ENCODE peak calls at places on chromosomes 6 and 20, in five cellular contexts. E is H1, K is cardiac muscle cell, P is prostate gland, R is stomach. B is an unnamed sample.

GRCh38 chr6:7911345-7911725 is 747 bp upstream of the TXNDC5 start:
- DNase-seq in K (no peak), R (no peak), E (no peak), P (no peak), B (no peak)

GRCh38 chr6:105179244-105180065 is at the start of gene POPDC3:
- DNase-seq in E (peak), P (no peak), R (peak), K (peak), B (no peak)

GRCh38 chr6:31586596-31586995 is 519 bp downstream of the LST1 start:
- DNase-seq in R (no peak), P (no peak), K (no peak), E (no peak), B (no peak)

GRCh38 chr6:35050291-35050987 is 90.7 kb downstream of the TCP11 start:
- DNase-seq in P (no peak), E (no peak), R (no peak), K (no peak), B (no peak)

GRCh38 chr20:16708590-16708989 is 21.2 kb upstream of the SNRPB2 start:
- DNase-seq in E (no peak), P (peak), K (no peak), R (no peak), B (peak)

GRCh38 chr6:39599996-39600395 is 125.2 kb downstream of the KIF6 start:
- DNase-seq in E (no peak), P (no peak), K (no peak), R (no peak), B (no peak)

GRCh38 chr20:34074101-34074760 is 37.8 kb downstream of the EIF2S2 start:
- DNase-seq in E (no peak), K (no peak), P (no peak), R (no peak), B (no peak)

GRCh38 chr6:51479296-51479695 is 608.1 kb downstream of the PKHD1 start:
- DNase-seq in E (no peak), P (no peak), R (no peak), K (no peak), B (peak)

GRCh38 chr6:131586544-131586943 is 13.5 kb downstream of the ARG1 start:
- DNase-seq in K (no peak), P (no peak), R (no peak), E (no peak), B (no peak)

GRCh38 chr20:53742685-53743081 is 149.0 kb upstream of the ZNF217 start:
- DNase-seq in R (no peak), K (no peak), P (no peak), E (no peak), B (no peak)

GRCh38 chr20:59949911-59950310 is 8.3 kb upstream of the CDH26 start:
- DNase-seq in E (no peak), R (no peak), P (no peak), K (no peak), B (no peak)

GRCh38 chr20:59954718-59955117 is 3.5 kb upstream of the CDH26 start:
- DNase-seq in K (no peak), P (no peak), R (no peak), E (no peak), B (no peak)

GRCh38 chr20:59958123-59958522 is at the start of gene CDH26:
- DNase-seq in E (no peak), P (no peak), K (no peak), R (no peak), B (no peak)

GRCh38 chr20:59958626-59959025 is 403 bp downstream of the CDH26 start:
- DNase-seq in E (no peak), R (no peak), K (no peak), P (no peak), B (no peak)

DNA sequence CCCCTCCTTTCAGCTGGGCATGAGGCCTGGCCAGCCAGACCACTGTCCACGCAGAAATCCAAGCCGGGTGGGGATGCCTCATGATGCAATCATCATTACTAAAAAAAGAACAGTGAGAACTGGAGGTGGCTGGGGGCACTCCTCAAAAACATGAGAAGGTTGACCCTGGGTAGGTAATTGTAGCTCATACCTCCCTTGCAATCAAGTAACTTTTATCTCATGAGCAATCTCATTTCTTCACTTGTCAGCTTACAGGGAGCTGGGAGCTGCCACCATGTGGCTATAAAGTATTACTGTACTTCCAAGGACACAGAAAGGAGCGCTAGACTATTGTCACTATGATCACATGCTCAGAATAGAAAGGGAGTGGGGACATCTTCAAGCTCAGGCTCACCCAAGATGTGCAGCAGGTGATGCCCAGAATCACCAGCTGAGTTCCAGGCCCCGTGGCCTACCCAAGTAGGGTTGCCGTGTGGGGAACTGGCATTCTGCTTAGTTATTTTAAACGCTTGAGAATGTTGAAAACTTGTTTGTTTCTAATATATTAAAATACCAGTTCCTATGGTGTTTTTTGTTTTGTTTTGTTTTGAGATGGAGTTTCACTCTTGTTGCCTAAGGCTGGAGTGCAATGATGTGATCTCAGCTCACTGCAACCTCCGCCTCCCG is 3.0 kb upstream of the CDH26 start:
- DNase-seq in P (peak), R (no peak), K (no peak), E (no peak), B (peak)
- TF ChIP-seq CTCF in P (no peak), R (peak), K (no peak), E (peak), B (peak)

GRCh38 chr6:24902782-24903181 is 33.0 kb downstream of the RIPOR2 start:
- DNase-seq in K (no peak), P (no peak), E (no peak), R (no peak), B (no peak)
- TF ChIP-seq CTCF in K (no peak), P (no peak), E (no peak), R (no peak), B (no peak)

GRCh38 chr6:130037207-130037811 is 18.9 kb downstream of the L3MBTL3 start:
- DNase-seq in P (no peak), R (no peak), E (no peak), K (no peak), B (no peak)
- TF ChIP-seq CTCF in P (no peak), R (peak), E (peak), K (peak), B (peak)

GRCh38 chr20:22248052-22248667 is 336.2 kb downstream of the FOXA2 start:
- DNase-seq in R (no peak), P (no peak), E (peak), K (peak), B (peak)

GRCh38 chr20:22243063-22243462 is 341.3 kb downstream of the FOXA2 start:
- DNase-seq in P (no peak), E (no peak), K (no peak), R (no peak), B (no peak)

GRCh38 chr20:22241609-22242008 is 342.8 kb downstream of the FOXA2 start:
- DNase-seq in E (no peak), R (no peak), K (no peak), P (no peak), B (no peak)

DNA sequence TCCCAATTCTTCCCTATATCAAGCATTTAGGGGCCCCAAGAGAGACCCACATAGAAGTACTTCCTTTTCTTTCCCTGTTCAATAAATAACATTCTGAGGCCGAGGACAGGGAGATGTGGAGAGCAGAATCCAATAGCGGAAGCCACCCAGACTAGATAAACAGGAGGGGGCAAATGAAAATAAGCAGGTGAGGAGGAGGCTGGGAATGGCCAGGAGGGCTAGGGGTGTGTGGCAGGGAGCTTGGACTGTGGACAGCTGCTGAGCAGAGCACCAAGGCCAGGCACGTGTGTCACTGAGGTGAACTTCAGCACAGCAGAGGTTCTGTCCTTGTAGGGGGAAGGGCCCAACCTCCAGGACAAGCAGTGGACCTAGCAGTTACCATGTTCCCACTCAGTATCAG is 339.2 kb downstream of the FOXA2 start:
- DNase-seq in R (no peak), K (no peak), P (no peak), E (no peak), B (no peak)
- TF ChIP-seq CTCF in R (no peak), K (no peak), P (no peak), E (no peak), B (no peak)

GRCh38 chr20:57573893-57574292 is 13.0 kb downstream of the PCK1 start:
- DNase-seq in R (no peak), K (no peak), P (no peak), E (peak), B (no peak)
- TF ChIP-seq CTCF in R (no peak), K (no peak), P (no peak), E (peak), B (no peak)

GRCh38 chr6:119077643-119078448 is 618 bp downstream of the FAM184A start:
- DNase-seq in R (peak), E (peak), K (peak), P (peak), B (no peak)

GRCh38 chr6:119076173-119076965 is 2.1 kb downstream of the FAM184A start:
- DNase-seq in K (no peak), R (no peak), E (no peak), P (no peak), B (no peak)

GRCh38 chr6:119079288-119079809 is 885 bp upstream of the FAM184A start:
- DNase-seq in R (no peak), K (no peak), P (no peak), E (no peak), B (no peak)

GRCh38 chr6:119076966-119077642 is 1.4 kb downstream of the FAM184A start:
- DNase-seq in P (no peak), R (no peak), K (no peak), E (no peak), B (no peak)

GRCh38 chr6:119078449-119079287 is at the start of gene FAM184A:
- DNase-seq in E (peak), P (peak), K (peak), R (peak), B (peak)
- TF ChIP-seq CTCF in E (peak), P (no peak), K (peak), R (peak), B (peak)

GRCh38 chr6:88870728-88871330 is 92.6 kb downstream of the RNGTT start:
- DNase-seq in P (peak), E (no peak), R (no peak), K (peak), B (no peak)
- TF ChIP-seq CTCF in P (no peak), E (peak), R (peak), K (peak), B (peak)

GRCh38 chr20:6495907-6496306 is 271.6 kb upstream of the BMP2 start:
- DNase-seq in E (no peak), K (no peak), R (no peak), P (no peak), B (no peak)
- TF ChIP-seq CTCF in E (no peak), K (no peak), R (no peak), P (no peak), B (no peak)